ENCODE peak calls at places on chromosomes 4 and X, in five cellular contexts. W, N, T, C and J are unnamed samples.

GRCh38 chr4:79217043-79217442 is 108.8 kb downstream of the NAA11 start:
- DNase-seq in W (no peak), N (no peak), T (no peak), C (peak), J (no peak)

GRCh38 chrX:31845003-31845402 is 773.2 kb upstream of the FTHL17 start:
- DNase-seq in W (no peak), N (no peak), T (no peak), C (no peak), J (no peak)

GRCh38 chrX:141176586-141177451 is at the start of gene LDOC1:
- DNase-seq in W (peak), N (no peak), T (peak), C (peak), J (peak)

GRCh38 chrX:13428055-13428786 is 108.4 kb upstream of the ATXN3L start:
- DNase-seq in W (no peak), N (no peak), T (no peak), C (peak), J (no peak)

GRCh38 chr4:123919576-123920098 is 523.0 kb downstream of the SPRY1 start:
- DNase-seq in W (no peak), N (no peak), T (no peak), C (no peak), J (no peak)

GRCh38 chr4:133355636-133356035 is 206.5 kb downstream of the PCDH10 start:
- DNase-seq in W (no peak), N (no peak), T (no peak), C (no peak), J (no peak)

GRCh38 chr4:152983774-152984411 is 47.8 kb downstream of the FHDC1 start:
- DNase-seq in W (peak), N (no peak), T (no peak), C (peak), J (no peak)

GRCh38 chr4:120918788-120919187 is 3.7 kb downstream of the PRDM5 start:
- DNase-seq in W (no peak), N (no peak), T (no peak), C (no peak), J (no peak)

DNA sequence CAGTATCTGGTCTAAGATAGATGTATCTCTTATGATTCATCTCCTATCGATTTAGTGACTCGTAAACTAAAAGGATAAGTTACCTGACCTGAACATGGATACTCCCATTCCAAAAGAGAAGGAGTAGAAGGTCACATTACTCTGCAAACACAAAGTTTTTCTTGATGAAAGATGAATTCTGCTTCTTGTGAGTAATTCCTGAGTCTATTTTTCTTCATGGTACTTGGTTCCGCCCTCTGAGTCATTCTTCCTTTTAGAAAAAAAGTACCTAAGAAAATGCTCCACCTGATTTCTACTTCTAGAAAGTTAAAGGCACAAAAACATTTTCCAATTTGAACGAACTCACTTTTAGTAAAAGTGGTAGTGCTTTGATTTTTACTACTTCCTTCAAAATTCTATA is 223.0 kb upstream of the SLIT2 start:
- DNase-seq in W (no peak), N (no peak), T (no peak), C (no peak), J (no peak)
- TF ChIP-seq CTCF in W (no peak), N (no peak), T (no peak), C (no peak), J (no peak)

GRCh38 chr4:60746172-60746571 is 454.0 kb upstream of the ADGRL3 start:
- DNase-seq in W (no peak), N (no peak), T (no peak), C (no peak), J (no peak)

GRCh38 chr4:60743654-60744053 is 456.5 kb upstream of the ADGRL3 start:
- DNase-seq in W (no peak), N (no peak), T (no peak), C (no peak), J (no peak)

DNA sequence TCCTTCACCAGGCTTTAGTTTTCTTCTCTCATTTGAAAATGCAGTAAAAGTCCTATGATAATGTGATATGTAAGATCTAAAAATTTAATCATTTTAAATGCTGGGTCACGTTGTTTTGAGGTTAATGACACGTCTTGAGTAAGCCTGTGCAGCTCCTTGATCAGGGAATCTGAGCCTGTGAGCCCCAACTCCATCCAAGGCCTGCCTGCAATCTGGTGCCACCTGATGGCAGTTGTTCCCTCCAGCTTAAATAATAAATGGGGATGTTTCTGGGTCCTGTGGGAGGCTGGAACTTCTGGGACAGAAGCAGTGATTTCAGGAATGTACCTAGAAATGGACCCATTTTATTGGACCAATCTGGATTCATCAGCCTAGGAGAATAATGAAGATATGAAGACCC is 455.4 kb upstream of the ADGRL3 start:
- DNase-seq in W (no peak), N (no peak), T (no peak), C (peak), J (no peak)
- TF ChIP-seq CTCF in W (peak), N (no peak), T (no peak), C (peak), J (no peak)

GRCh38 chrX:38282044-38282443 is 45.3 kb downstream of the RPGR start:
- DNase-seq in W (no peak), N (no peak), T (no peak), C (peak), J (no peak)
- TF ChIP-seq CTCF in W (peak), N (no peak), T (no peak), C (peak), J (peak)

GRCh38 chr4:100574607-100575006 is 56.8 kb upstream of the EMCN start:
- DNase-seq in W (no peak), N (no peak), T (no peak), C (no peak), J (no peak)
- TF ChIP-seq CTCF in W (no peak), N (no peak), T (no peak), C (no peak), J (no peak)

GRCh38 chr4:103099691-103100392 is at the start of gene BDH2:
- DNase-seq in W (peak), N (peak), T (no peak), C (peak), J (peak)
- TF ChIP-seq CTCF in W (peak), N (peak), T (peak), C (peak), J (peak)

GRCh38 chr4:122000849-122001248 is 49.0 kb upstream of the TRPC3 start:
- DNase-seq in W (no peak), N (no peak), T (no peak), C (no peak), J (no peak)

GRCh38 chr4:121995790-121996537 is 44.1 kb upstream of the TRPC3 start:
- DNase-seq in W (no peak), N (no peak), T (no peak), C (no peak), J (no peak)

GRCh38 chr4:122003335-122003734 is 51.5 kb upstream of the TRPC3 start:
- DNase-seq in W (no peak), N (peak), T (no peak), C (peak), J (no peak)

GRCh38 chr4:121998024-121998423 is 46.2 kb upstream of the TRPC3 start:
- DNase-seq in W (no peak), N (peak), T (no peak), C (peak), J (no peak)
- TF ChIP-seq CTCF in W (peak), N (no peak), T (no peak), C (peak), J (no peak)

DNA sequence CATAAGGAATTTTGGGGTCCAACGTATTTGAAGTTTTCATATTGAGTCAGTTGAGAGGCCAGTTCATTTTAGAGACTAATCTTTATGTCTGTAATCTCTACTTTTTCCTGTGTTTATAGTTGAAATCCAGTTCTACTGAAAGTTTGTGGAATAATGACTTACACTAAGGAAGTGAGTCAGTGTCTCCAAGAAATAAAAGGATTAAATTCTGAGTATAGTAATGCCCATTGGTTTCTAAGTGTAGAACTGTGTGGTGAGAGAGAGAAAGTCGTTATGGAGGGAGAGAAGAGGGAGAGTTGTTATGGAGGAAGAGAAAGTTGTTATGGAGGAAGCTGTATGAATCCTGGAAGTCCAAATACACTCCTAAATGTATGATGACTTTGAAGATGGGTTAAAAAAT is 264.6 kb upstream of the HAND2 start:
- DNase-seq in W (no peak), N (no peak), T (no peak), C (no peak), J (no peak)
- TF ChIP-seq CTCF in W (no peak), N (no peak), T (no peak), C (no peak), J (no peak)